ENCODE peak calls at places on chromosome 18, in five cellular contexts. K, M, Y, A and E are unnamed samples.
A peak's percentile ranks its signal among the peaks of the same experiment; 100 is the strongest.

GRCh38 chr18:59035591-59035990 is 104.1 kb upstream of the SEC11C start:
- ATAC-seq in M (no peak), A (no peak), Y (no peak), K (no peak), E (no peak)

GRCh38 chr18:21826196-21826595 is 85.6 kb downstream of the MIB1 start:
- ATAC-seq in K (no peak), M (no peak), A (peak; percentile 61), Y (peak; percentile 68), E (no peak)

GRCh38 chr18:55024568-55024967 is 65.3 kb upstream of the CCDC68 start:
- ATAC-seq in A (no peak), K (no peak), Y (no peak), M (no peak), E (no peak)

GRCh38 chr18:62954341-62954740 is 239.0 kb downstream of the PHLPP1 start:
- ATAC-seq in A (peak; percentile 50), K (peak; percentile 56), Y (no peak), M (no peak), E (no peak)

GRCh38 chr18:41666251-41666650 is 288.8 kb upstream of the PIK3C3 start:
- ATAC-seq in Y (no peak), A (no peak), M (no peak), K (no peak), E (no peak)

GRCh38 chr18:62814114-62814759 is 98.9 kb downstream of the PHLPP1 start:
- ATAC-seq in K (no peak), Y (no peak), A (no peak), M (no peak), E (no peak)

GRCh38 chr18:74290831-74291770 is 662 bp downstream of the CYB5A start:
- ATAC-seq in M (no peak), A (peak; percentile 26), Y (peak; percentile 24), K (no peak), E (peak; percentile 1)

GRCh38 chr18:38698108-38698507 is 1132.5 kb upstream of the CELF4 start:
- ATAC-seq in A (no peak), M (no peak), K (no peak), Y (no peak), E (no peak)

GRCh38 chr18:13501896-13502295 is 224.5 kb downstream of the FAM210A start:
- ATAC-seq in K (no peak), Y (no peak), M (peak; percentile 54), A (no peak), E (peak; percentile 97)

GRCh38 chr18:13412901-13413300 is 194.3 kb downstream of the LDLRAD4 start:
- ATAC-seq in M (no peak), A (no peak), K (no peak), Y (no peak), E (no peak)

GRCh38 chr18:11183621-11184020 is 34.3 kb upstream of the PIEZO2 start:
- ATAC-seq in M (no peak), Y (no peak), A (no peak), K (no peak), E (no peak)

GRCh38 chr18:63297678-63298392 is 21.7 kb downstream of the BCL2 start:
- ATAC-seq in M (no peak), Y (peak; percentile 39), K (no peak), A (no peak), E (no peak)